ENCODE peak calls at places on chromosomes 2 and 18, in six cellular contexts. W, H, N, D, X and K are unnamed samples.

GRCh38 chr2:28469304-28469703 is 26.6 kb upstream of the PLB1 start:
- DNase-seq in D (no peak), W (no peak), H (no peak), N (peak; percentile 58), X (no peak), K (peak; percentile 70)

GRCh38 chr2:10830203-10830602 is 17.6 kb upstream of the PDIA6 start:
- DNase-seq in W (no peak), X (no peak), H (no peak), D (no peak), N (no peak), K (no peak)

GRCh38 chr18:57698571-57699276 is 77.1 kb upstream of the NARS1 start:
- DNase-seq in H (no peak), X (no peak), N (peak; percentile 71), D (no peak), W (no peak), K (peak; percentile 80)

GRCh38 chr18:59282341-59282740 is 9.1 kb upstream of the RAX start:
- DNase-seq in W (no peak), X (no peak), N (no peak), D (no peak), H (no peak), K (no peak)

GRCh38 chr2:117378653-117379052 is 435.8 kb upstream of the DDX18 start:
- DNase-seq in D (no peak), H (no peak), W (no peak), N (no peak), X (no peak), K (no peak)

GRCh38 chr2:240561325-240561971 is 1.3 kb downstream of the DUSP28 start:
- DNase-seq in X (no peak), H (no peak), W (peak; percentile 58), D (no peak), N (peak; percentile 67), K (peak; percentile 59)

GRCh38 chr18:37440206-37440605 is 125.4 kb downstream of the CELF4 start:
- DNase-seq in H (no peak), D (no peak), N (no peak), X (no peak), W (no peak), K (no peak)

GRCh38 chr2:160719116-160719515 is 225.5 kb upstream of the RBMS1 start:
- DNase-seq in D (no peak), X (no peak), H (no peak), N (peak; percentile 65), W (no peak), K (no peak)

GRCh38 chr2:177038772-177039484 is 173.7 kb upstream of the HNRNPA3 start:
- DNase-seq in H (no peak), N (peak; percentile 41), D (no peak), X (no peak), W (no peak), K (peak; percentile 42)

GRCh38 chr2:126836761-126837679 is 61.7 kb upstream of the TEX51 start:
- DNase-seq in D (no peak), X (no peak), W (no peak), H (no peak), N (no peak), K (no peak)

GRCh38 chr2:30371772-30372373 is 75.2 kb upstream of the LCLAT1 start:
- DNase-seq in D (no peak), N (peak; percentile 98), H (no peak), X (no peak), W (no peak), K (no peak)

GRCh38 chr18:25310045-25310444 is 41.9 kb downstream of the ZNF521 start:
- DNase-seq in D (no peak), W (no peak), N (peak; percentile 40), X (no peak), H (no peak), K (no peak)

GRCh38 chr18:40676676-40677075 is 1278.4 kb upstream of the PIK3C3 start:
- DNase-seq in X (no peak), N (no peak), H (no peak), W (no peak), D (no peak), K (no peak)

GRCh38 chr2:16042201-16042700 is 101.9 kb downstream of the MYCN start:
- DNase-seq in D (no peak), W (no peak), X (no peak), H (no peak), N (no peak), K (no peak)

GRCh38 chr2:62343636-62344349 is 147.9 kb downstream of the B3GNT2 start:
- DNase-seq in W (no peak), H (no peak), N (no peak), D (no peak), X (no peak), K (no peak)

GRCh38 chr2:169136885-169137534 is 67.6 kb downstream of the DHRS9 start:
- DNase-seq in H (peak; percentile 32), D (no peak), N (no peak), X (no peak), W (no peak), K (no peak)

GRCh38 chr2:150522269-150522668 is 34.8 kb upstream of the RND3 start:
- DNase-seq in W (no peak), H (no peak), N (no peak), D (no peak), X (no peak), K (no peak)

GRCh38 chr2:5479265-5479928 is 212.8 kb upstream of the SOX11 start:
- DNase-seq in X (no peak), H (no peak), W (no peak), N (no peak), D (no peak), K (no peak)

GRCh38 chr18:45353530-45353929 is 261.7 kb upstream of the SLC14A2 start:
- DNase-seq in X (no peak), N (peak; percentile 29), W (no peak), H (no peak), D (no peak), K (peak; percentile 37)

GRCh38 chr2:96637385-96638143 is 548 bp downstream of the KANSL3 start:
- DNase-seq in H (peak; percentile 93), D (peak; percentile 81), N (peak; percentile 89), X (peak; percentile 86), W (peak; percentile 90), K (peak; percentile 95)

GRCh38 chr18:48688961-48689360 is 150.1 kb downstream of the CTIF start:
- DNase-seq in W (no peak), H (peak; percentile 8), D (no peak), N (no peak), X (no peak), K (no peak)

GRCh38 chr18:10405014-10405493 is 49.4 kb upstream of the APCDD1 start:
- DNase-seq in W (no peak), D (no peak), N (no peak), X (no peak), H (no peak), K (no peak)

GRCh38 chr18:51122266-51123045 is 75.0 kb downstream of the MEX3C start:
- DNase-seq in X (no peak), D (no peak), H (no peak), W (no peak), N (no peak), K (no peak)

GRCh38 chr2:96977631-96978195 is 8.7 kb downstream of the FAM178B start:
- DNase-seq in N (peak; percentile 38), X (peak; percentile 65), W (peak; percentile 63), D (no peak), H (no peak), K (peak; percentile 48)

GRCh38 chr2:177572236-177572671 is 179.7 kb downstream of the AGPS start:
- DNase-seq in H (no peak), W (no peak), X (no peak), N (peak; percentile 64), D (no peak), K (no peak)

GRCh38 chr2:128986026-128986720 is 667.5 kb upstream of the HS6ST1 start:
- DNase-seq in D (no peak), X (no peak), H (no peak), N (no peak), W (no peak), K (no peak)

GRCh38 chr18:46481847-46482245 is 175.2 kb downstream of the LOXHD1 start:
- DNase-seq in D (no peak), N (no peak), W (no peak), H (no peak), X (no peak), K (no peak)

GRCh38 chr2:128791120-128791982 is 472.7 kb upstream of the HS6ST1 start:
- DNase-seq in D (no peak), W (no peak), X (no peak), H (no peak), N (no peak), K (no peak)

GRCh38 chr2:229330952-229331351 is 59.9 kb upstream of the PID1 start:
- DNase-seq in D (no peak), W (no peak), N (no peak), X (peak; percentile 11), H (no peak), K (no peak)

GRCh38 chr18:77478619-77479018 is 229.0 kb downstream of the GALR1 start:
- DNase-seq in D (no peak), N (no peak), X (no peak), H (peak; percentile 54), W (no peak), K (no peak)

GRCh38 chr2:228303960-228304359 is 122.5 kb upstream of the SPHKAP start:
- DNase-seq in D (no peak), X (no peak), W (no peak), N (no peak), H (no peak), K (no peak)

GRCh38 chr2:146615778-146616177 is 1229.1 kb upstream of the ACVR2A start:
- DNase-seq in X (no peak), N (no peak), W (no peak), D (no peak), H (no peak), K (no peak)

GRCh38 chr2:158388159-158388558 is 68.4 kb downstream of the CCDC148 start:
- DNase-seq in W (no peak), X (no peak), D (no peak), N (no peak), H (no peak), K (no peak)

GRCh38 chr2:141109633-141110032 is 1021.2 kb downstream of the LRP1B start:
- DNase-seq in H (no peak), N (no peak), X (no peak), W (no peak), D (no peak), K (peak; percentile 1)

GRCh38 chr18:73975266-73975665 is 172.4 kb downstream of the FBXO15 start:
- DNase-seq in W (no peak), H (no peak), X (no peak), N (peak; percentile 18), D (peak; percentile 23), K (no peak)

GRCh38 chr2:84840306-84840705 is 40.6 kb downstream of the TRABD2A start:
- DNase-seq in W (no peak), D (no peak), H (no peak), N (peak; percentile 54), X (no peak), K (peak; percentile 42)

GRCh38 chr2:96103388-96103705 is 13.0 kb downstream of the ADRA2B start:
- DNase-seq in D (no peak), X (no peak), W (peak; percentile 3), N (no peak), H (no peak), K (no peak)